ENCODE peak calls at places on chromosome 16, in six cellular contexts. K, J, V, O, U and G are unnamed samples.

GRCh38 chr16:19678804-19679203 is 39.2 kb downstream of the KNOP1 start:
- DNase-seq in K (no peak), J (no peak), V (no peak), O (no peak), U (no peak), G (no peak)

GRCh38 chr16:69930117-69930776 is 20.9 kb upstream of the CLEC18A start:
- DNase-seq in K (peak; percentile 62), J (peak; percentile 46), V (peak; percentile 69), O (peak; percentile 51), U (no peak), G (peak; percentile 60)

GRCh38 chr16:19860146-19861030 is 24.3 kb downstream of the GPRC5B start:
- DNase-seq in K (no peak), J (no peak), V (no peak), O (no peak), U (no peak), G (no peak)

GRCh38 chr16:12907670-12908233 is 6.4 kb downstream of the SHISA9 start:
- DNase-seq in K (no peak), J (no peak), V (no peak), O (no peak), U (no peak), G (no peak)

GRCh38 chr16:79061199-79061598 is 539.3 kb downstream of the MAF start:
- DNase-seq in K (no peak), J (no peak), V (no peak), O (no peak), U (no peak), G (no peak)

GRCh38 chr16:78122774-78123315 is 23.4 kb downstream of the WWOX start:
- DNase-seq in K (no peak), J (no peak), V (no peak), O (no peak), U (no peak), G (no peak)

GRCh38 chr16:70476272-70477020 is 22.1 kb downstream of the FCSK start:
- DNase-seq in K (no peak), J (no peak), V (no peak), O (no peak), U (no peak), G (no peak)

GRCh38 chr16:48740964-48741363 is 131.0 kb upstream of the N4BP1 start:
- DNase-seq in K (no peak), J (no peak), V (no peak), O (no peak), U (no peak), G (no peak)

GRCh38 chr16:11740567-11740966 is 2.1 kb downstream of the TXNDC11 start:
- DNase-seq in K (no peak), J (no peak), V (no peak), O (no peak), U (no peak), G (no peak)

GRCh38 chr16:52467753-52468152 is 79.2 kb downstream of the TOX3 start:
- DNase-seq in K (no peak), J (no peak), V (no peak), O (no peak), U (no peak), G (no peak)

GRCh38 chr16:15735610-15736009 is 85.6 kb downstream of the NDE1 start:
- DNase-seq in K (no peak), J (no peak), V (no peak), O (no peak), U (no peak), G (no peak)

GRCh38 chr16:30876867-30877266 is 17.0 kb downstream of the BCL7C start:
- DNase-seq in K (no peak), J (no peak), V (no peak), O (no peak), U (no peak), G (no peak)

GRCh38 chr16:70573451-70574121 is 50.0 kb downstream of the SF3B3 start:
- DNase-seq in K (peak; percentile 62), J (peak; percentile 49), V (peak; percentile 46), O (no peak), U (no peak), G (no peak)

GRCh38 chr16:86919073-86919472 is 340.7 kb downstream of the FOXL1 start:
- DNase-seq in K (no peak), J (no peak), V (no peak), O (no peak), U (no peak), G (no peak)

GRCh38 chr16:11133344-11133921 is 122.6 kb downstream of the SOCS1 start:
- DNase-seq in K (peak; percentile 61), J (peak; percentile 60), V (peak; percentile 83), O (peak; percentile 82), U (peak; percentile 79), G (peak; percentile 94)

GRCh38 chr16:73483076-73483791 is 435.3 kb upstream of the ZFHX3 start:
- DNase-seq in K (no peak), J (no peak), V (no peak), O (no peak), U (no peak), G (peak; percentile 47)

GRCh38 chr16:13873835-13874438 is 46.0 kb upstream of the ERCC4 start:
- DNase-seq in K (no peak), J (no peak), V (no peak), O (no peak), U (no peak), G (no peak)

GRCh38 chr16:84755004-84755672 is 55.3 kb downstream of the USP10 start:
- DNase-seq in K (no peak), J (no peak), V (no peak), O (no peak), U (no peak), G (peak; percentile 57)
- H3K4me1 ChIP-seq in K (peaks cover 18% of the 10 kb centered on the region), J (no peaks in the 10 kb centered on the region), V (peaks cover 5% of the 10 kb centered on the region), O (peaks cover 4% of the 10 kb centered on the region), U (no peaks in the 10 kb centered on the region), G (no peaks in the 10 kb centered on the region)

DNA sequence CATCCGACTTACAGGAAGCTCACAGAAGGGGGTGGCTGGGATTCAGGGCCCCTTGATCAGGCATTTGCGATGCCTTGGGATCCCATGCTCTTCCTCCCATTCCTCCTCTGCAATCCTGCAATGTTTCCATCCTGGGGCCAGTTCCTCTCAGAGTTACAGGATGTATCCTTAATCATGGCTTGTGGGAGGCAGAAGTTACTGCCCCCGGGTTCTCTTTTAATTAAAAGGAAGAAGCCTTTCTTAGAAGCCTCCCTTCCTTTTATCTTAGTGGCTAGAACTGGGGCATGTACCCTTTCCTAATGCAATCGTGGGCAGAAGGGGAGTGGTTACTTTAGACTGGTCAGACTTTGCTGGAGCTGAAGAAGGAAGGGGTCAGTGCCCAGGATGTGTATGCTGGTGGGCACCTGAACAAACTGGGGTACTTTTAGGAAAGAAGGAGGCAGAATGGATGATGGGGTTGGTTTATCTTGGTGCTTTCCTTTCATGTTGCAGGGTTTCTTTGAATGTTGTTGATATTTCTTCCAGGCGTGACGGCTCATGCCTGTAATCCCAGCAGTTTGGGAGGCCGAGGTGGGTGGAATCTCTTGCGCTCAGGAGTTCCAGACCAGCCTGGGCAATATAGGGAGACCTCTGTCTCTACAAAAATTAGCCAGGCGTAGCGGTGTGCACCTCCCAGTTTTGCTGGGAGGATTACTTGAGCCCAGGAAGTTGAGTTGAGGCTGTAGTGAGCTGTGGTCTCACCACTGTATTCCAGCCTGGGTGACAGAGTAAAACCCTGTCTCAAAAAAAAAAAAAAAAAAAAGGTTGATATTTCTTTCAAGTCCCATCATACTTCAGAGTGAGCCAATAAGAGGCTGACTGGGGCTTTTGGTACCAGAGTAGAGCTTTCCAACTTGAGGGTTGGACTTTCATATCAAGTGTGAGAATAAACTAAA is 13.2 kb upstream of the SPN start:
- DNase-seq in K (no peak), J (no peak), V (no peak), O (no peak), U (no peak), G (no peak)
- H3K4me1 ChIP-seq in K (no peaks in the 10 kb centered on the region), J (no peaks in the 10 kb centered on the region), V (no peaks in the 10 kb centered on the region), O (no peaks in the 10 kb centered on the region), U (no peaks in the 10 kb centered on the region), G (no peaks in the 10 kb centered on the region)

GRCh38 chr16:20906871-20907255 is 6.3 kb downstream of the LYRM1 start:
- DNase-seq in K (no peak), J (no peak), V (no peak), O (no peak), U (no peak), G (no peak)

GRCh38 chr16:20905576-20905975 is 5.0 kb downstream of the LYRM1 start:
- DNase-seq in K (no peak), J (no peak), V (no peak), O (no peak), U (no peak), G (no peak)

GRCh38 chr16:20903889-20904506 is 3.4 kb downstream of the LYRM1 start:
- DNase-seq in K (no peak), J (no peak), V (no peak), O (no peak), U (no peak), G (no peak)

GRCh38 chr16:20904507-20905079 is 4.0 kb downstream of the LYRM1 start:
- DNase-seq in K (no peak), J (no peak), V (no peak), O (no peak), U (no peak), G (no peak)

DNA sequence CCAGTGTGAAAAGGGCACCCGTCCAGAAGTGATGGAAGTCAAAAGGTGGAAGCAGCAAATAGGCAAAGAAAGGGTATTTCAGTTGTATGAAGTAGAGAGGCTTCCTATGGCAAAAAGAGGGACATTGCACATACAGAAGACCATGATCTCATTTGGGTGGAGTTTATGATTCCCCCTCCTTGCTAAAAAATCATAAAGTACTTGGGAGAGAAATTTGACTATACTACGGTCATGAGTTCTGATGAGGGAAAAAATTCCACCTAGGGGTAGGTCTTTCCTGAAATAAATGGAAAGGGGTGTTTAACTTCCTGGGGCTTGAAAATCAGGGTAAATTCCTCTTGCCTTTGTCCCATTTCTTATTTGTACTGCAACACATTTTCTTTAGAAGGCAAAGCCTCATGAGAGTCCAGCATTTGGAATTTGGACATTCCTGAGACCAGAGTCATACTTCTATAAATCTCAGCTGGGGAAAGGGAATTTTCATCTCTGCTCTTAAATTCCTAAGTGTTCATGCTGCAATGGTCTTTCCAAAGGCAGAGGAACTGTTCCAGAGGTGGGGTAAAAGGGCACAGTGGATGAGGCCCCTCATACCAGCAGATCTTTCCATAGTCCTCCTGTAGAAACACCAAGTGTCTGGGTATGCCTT is 5.8 kb downstream of the LYRM1 start:
- DNase-seq in K (no peak), J (no peak), V (no peak), O (no peak), U (no peak), G (no peak)
- H3K4me1 ChIP-seq in K (peaks cover 16% of the 10 kb centered on the region), J (peaks cover 18% of the 10 kb centered on the region), V (peaks cover 5% of the 10 kb centered on the region), O (peaks cover 23% of the 10 kb centered on the region), U (peaks cover 3% of the 10 kb centered on the region), G (peaks cover 70% of the 10 kb centered on the region)

GRCh38 chr16:2066139-2066538 is 18.4 kb downstream of the TSC2 start:
- DNase-seq in K (no peak), J (no peak), V (no peak), O (no peak), U (no peak), G (no peak)

GRCh38 chr16:2062801-2063200 is 15.0 kb downstream of the TSC2 start:
- DNase-seq in K (no peak), J (no peak), V (no peak), O (no peak), U (no peak), G (no peak)

GRCh38 chr16:2061526-2061925 is 13.7 kb downstream of the TSC2 start:
- DNase-seq in K (no peak), J (no peak), V (no peak), O (no peak), U (no peak), G (no peak)

GRCh38 chr16:2064368-2064945 is 16.7 kb downstream of the TSC2 start:
- DNase-seq in K (no peak), J (no peak), V (no peak), O (no peak), U (no peak), G (no peak)

DNA sequence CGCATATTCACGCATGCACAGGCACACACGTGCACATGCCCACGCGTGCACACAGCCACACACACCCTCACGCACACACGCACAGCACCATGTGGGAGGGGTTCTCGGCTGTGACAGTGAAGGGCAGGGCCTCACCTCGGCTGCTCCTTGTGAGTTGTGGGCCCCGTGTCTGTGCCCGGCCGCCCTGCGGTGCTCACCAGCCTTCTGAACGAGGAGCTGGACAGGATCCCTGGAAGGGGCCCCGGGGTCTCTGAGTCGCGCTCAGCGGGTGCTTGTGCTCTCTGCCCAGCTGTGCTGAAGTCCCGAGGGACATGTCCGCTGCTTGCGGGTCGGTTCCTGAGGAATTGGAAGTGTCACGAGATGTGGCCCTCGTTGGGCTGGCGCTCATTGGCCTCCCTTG is 16.1 kb downstream of the TSC2 start:
- DNase-seq in K (no peak), J (no peak), V (no peak), O (no peak), U (no peak), G (no peak)
- H3K4me1 ChIP-seq in K (no peaks in the 10 kb centered on the region), J (no peaks in the 10 kb centered on the region), V (no peaks in the 10 kb centered on the region), O (no peaks in the 10 kb centered on the region), U (no peaks in the 10 kb centered on the region), G (no peaks in the 10 kb centered on the region)